ENCODE peak calls at places on chromosome 1, in nine cellular contexts. X is BE2C, O is epithelial cell of proximal tubule, R is HL-60, T is neural progenitor cell, P is left ventricle myocardium inferior, G is AG04450, Q is psoas muscle, K is uterus. W is an unnamed sample.
A peak's percentile ranks its signal among the peaks of the same experiment; 100 is the strongest.

GRCh38 chr1:115668579-115668978 is 26.8 kb downstream of the VANGL1 start:
- DNase-seq in T (no peak), Q (no peak), R (no peak), P (no peak), X (no peak), O (no peak), G (no peak), K (no peak), W (peak; percentile 62)

GRCh38 chr1:10825592-10825991 is 29.1 kb upstream of the CASZ1 start:
- DNase-seq in R (no peak), Q (no peak), K (no peak), P (no peak), G (no peak), O (no peak), T (no peak), X (no peak), W (no peak)

GRCh38 chr1:232221790-232222499 is 408.0 kb downstream of the SIPA1L2 start:
- DNase-seq in K (no peak), X (no peak), Q (no peak), T (no peak), G (no peak), O (peak; percentile 90), P (no peak), R (peak; percentile 1), W (peak; percentile 23)

GRCh38 chr1:165068716-165069115 is 287.8 kb downstream of the LMX1A start:
- DNase-seq in T (no peak), K (no peak), X (no peak), Q (no peak), R (no peak), O (no peak), P (no peak), G (no peak), W (no peak)

GRCh38 chr1:8384577-8384976 is 66.7 kb downstream of the SLC45A1 start:
- DNase-seq in O (no peak), T (no peak), Q (peak; percentile 57), X (no peak), K (no peak), G (no peak), R (no peak), P (no peak), W (no peak)

GRCh38 chr1:114270255-114271117 is 116.8 kb upstream of the SYT6 start:
- DNase-seq in R (no peak), G (no peak), T (no peak), X (peak; percentile 22), O (no peak), Q (no peak), P (no peak), K (no peak), W (no peak)

GRCh38 chr1:201419737-201420607 is 1.6 kb downstream of the TNNI1 start:
- DNase-seq in K (no peak), G (no peak), P (no peak), T (no peak), O (no peak), Q (peak; percentile 51), X (no peak), R (no peak), W (no peak)

GRCh38 chr1:179310271-179310670 is 16.7 kb downstream of the SOAT1 start:
- DNase-seq in R (no peak), P (no peak), Q (no peak), X (no peak), G (peak; percentile 44), O (no peak), T (no peak), K (no peak), W (peak; percentile 18)

GRCh38 chr1:59046730-59047157 is 250.2 kb upstream of the FGGY start:
- DNase-seq in X (no peak), Q (no peak), R (no peak), P (no peak), G (no peak), T (no peak), K (no peak), O (no peak), W (no peak)

GRCh38 chr1:40948741-40949528 is 30.6 kb upstream of the CTPS1 start:
- DNase-seq in P (no peak), K (no peak), Q (no peak), G (peak; percentile 32), X (peak; percentile 60), R (peak; percentile 47), T (peak; percentile 79), O (peak; percentile 71), W (no peak)

GRCh38 chr1:107879338-107879737 is 85.6 kb downstream of the VAV3 start:
- DNase-seq in T (no peak), Q (no peak), R (peak; percentile 35), G (no peak), X (no peak), K (no peak), P (no peak), O (no peak), W (no peak)

GRCh38 chr1:168498159-168498609 is 45.6 kb downstream of the XCL2 start:
- DNase-seq in R (no peak), O (no peak), P (no peak), X (no peak), G (no peak), Q (no peak), T (no peak), K (no peak), W (peak; percentile 37)

GRCh38 chr1:221517961-221518360 is 223.9 kb downstream of the DUSP10 start:
- DNase-seq in Q (no peak), X (no peak), K (no peak), G (no peak), O (peak; percentile 20), T (no peak), R (peak; percentile 16), P (no peak), W (no peak)

GRCh38 chr1:78003070-78003751 is 1.5 kb upstream of the DNAJB4 start:
- DNase-seq in O (no peak), K (no peak), Q (no peak), X (no peak), T (no peak), R (no peak), P (no peak), G (no peak), W (no peak)

GRCh38 chr1:11746795-11747487 is 11.0 kb downstream of the AGTRAP start:
- DNase-seq in X (no peak), T (no peak), G (no peak), O (no peak), R (no peak), Q (no peak), P (peak; percentile 37), K (no peak), W (no peak)

GRCh38 chr1:159187647-159188374 is 16.4 kb downstream of the CADM3 start:
- DNase-seq in O (no peak), X (no peak), P (no peak), Q (no peak), R (no peak), T (no peak), K (no peak), G (no peak), W (no peak)
- H3K4me3 ChIP-seq in O (peak overlapping the region; percentile 31), X (no peak overlapping the region), P (peak overlapping the region; percentile 48), Q (peak overlapping the region; percentile 41), R (no peak overlapping the region), T (peak overlapping the region; percentile 72), K (no peak overlapping the region), G (no peak overlapping the region), W (peak overlapping the region; percentile 22)

GRCh38 chr1:160619742-160620277 is 27.0 kb downstream of the SLAMF1 start:
- DNase-seq in P (no peak), R (no peak), T (no peak), X (no peak), G (no peak), O (no peak), Q (no peak), K (no peak), W (no peak)

GRCh38 chr1:160621633-160622413 is 25.0 kb downstream of the SLAMF1 start:
- DNase-seq in R (no peak), O (no peak), G (no peak), Q (no peak), P (no peak), K (no peak), X (no peak), T (no peak), W (no peak)

GRCh38 chr1:160620942-160621632 is 25.8 kb downstream of the SLAMF1 start:
- DNase-seq in X (no peak), G (no peak), R (no peak), P (no peak), T (no peak), Q (no peak), K (no peak), O (no peak), W (no peak)

GRCh38 chr1:160618327-160618726 is 28.5 kb downstream of the SLAMF1 start:
- DNase-seq in R (no peak), Q (no peak), P (no peak), O (no peak), T (no peak), K (no peak), X (no peak), G (no peak), W (no peak)

DNA sequence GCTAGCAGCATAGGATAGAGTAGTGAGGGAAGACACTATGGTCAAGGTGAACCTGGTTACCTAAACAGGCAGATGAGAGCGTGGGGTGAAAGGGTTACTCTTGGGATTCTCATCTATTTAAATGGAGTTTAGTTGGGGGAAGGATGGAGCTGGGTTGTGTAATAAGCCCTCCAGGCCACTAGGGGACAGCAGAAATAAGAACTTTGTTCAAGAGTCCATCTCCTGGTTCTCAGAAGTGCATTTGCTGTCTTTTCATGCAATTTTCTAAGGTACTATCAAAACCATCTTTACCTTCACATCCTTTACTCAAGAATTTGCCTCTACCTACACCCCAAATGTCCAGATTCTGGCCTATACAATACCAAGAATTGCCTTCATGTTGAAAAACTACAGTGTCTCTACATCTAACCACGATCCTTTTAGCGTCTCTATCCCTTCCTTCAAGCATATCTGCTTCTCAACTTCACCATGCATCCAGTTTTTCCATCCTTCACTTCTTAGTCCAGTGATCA is 28.0 kb downstream of the SLAMF1 start:
- DNase-seq in Q (no peak), X (peak; percentile 48), G (no peak), O (no peak), R (no peak), T (no peak), K (no peak), P (no peak), W (no peak)
- TF ChIP-seq CTCF in Q (no peak), X (peak; percentile 84), G (peak; percentile 25), O (peak; percentile 44), R (peak; percentile 47), T (peak; percentile 45), K (no peak), P (peak; percentile 52), W (no peak)

DNA sequence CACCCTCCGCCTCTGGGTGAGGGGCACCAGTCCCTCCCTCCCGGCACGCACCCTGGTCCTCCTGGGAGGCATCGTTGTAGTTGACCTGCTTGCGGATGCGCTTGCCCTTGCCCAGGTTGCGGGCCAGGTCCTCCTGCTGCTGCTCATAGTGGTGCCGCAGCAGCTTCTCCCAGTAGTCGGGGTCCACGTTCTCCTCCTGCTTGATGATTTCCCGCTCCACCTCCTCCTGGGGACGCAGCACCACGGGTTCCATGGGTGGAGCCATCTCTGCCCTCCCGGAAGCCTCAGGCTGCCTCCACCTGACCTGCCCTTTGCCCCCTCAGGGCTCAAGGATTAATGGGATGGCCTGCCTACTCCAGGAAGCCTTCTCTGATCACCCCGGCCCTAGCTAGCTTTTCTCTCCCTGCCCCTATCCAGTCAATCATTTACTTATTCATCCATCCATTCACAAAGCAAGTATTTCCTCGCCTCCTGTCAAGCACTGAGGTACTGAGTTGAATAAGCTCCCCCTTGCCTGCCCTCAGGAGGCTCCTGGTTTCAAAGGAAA is 53.5 kb downstream of the CHD5 start:
- DNase-seq in X (no peak), T (no peak), O (no peak), R (no peak), Q (no peak), G (no peak), P (no peak), K (no peak), W (no peak)
- H3K4me3 ChIP-seq in X (no peak overlapping the region), T (no peak overlapping the region), O (no peak overlapping the region), R (no peak overlapping the region), Q (no peak overlapping the region), G (no peak overlapping the region), P (no peak overlapping the region), K (no peak overlapping the region), W (no peak overlapping the region)

GRCh38 chr1:42860339-42861013 is 14.1 kb downstream of the ZNF691 start:
- DNase-seq in T (no peak), P (no peak), O (no peak), R (no peak), Q (no peak), G (no peak), K (no peak), X (no peak), W (no peak)
- TF ChIP-seq CTCF in T (no peak), P (no peak), O (no peak), R (no peak), Q (no peak), G (no peak), K (no peak), X (no peak), W (no peak)

W was measured in astrocyte of the cerebellum.